ENCODE peak calls at places on chromosomes 12 and 14, in four cellular contexts. W is HAP-1, Y is HEK293T, C is transverse colon. K is an unnamed sample.

GRCh38 chr14:94555991-94556390 is 5.3 kb upstream of the SERPINA4 start:
- DNase-seq in W (no peak), Y (no peak), C (no peak), K (no peak)

GRCh38 chr12:53052419-53053222 is 2.8 kb downstream of the TNS2 start:
- DNase-seq in C (peak), Y (no peak), W (no peak), K (peak)

GRCh38 chr14:76138119-76138757 is 13.5 kb upstream of the GPATCH2L start:
- DNase-seq in C (no peak), W (no peak), Y (no peak), K (no peak)

GRCh38 chr14:33229269-33229924 is 290.7 kb downstream of the NPAS3 start:
- DNase-seq in C (no peak), W (no peak), Y (no peak), K (peak)

GRCh38 chr12:115623764-115624334 is 653.6 kb downstream of the MED13L start:
- DNase-seq in W (no peak), Y (no peak), C (no peak), K (no peak)

GRCh38 chr12:2324375-2324774 is 271.6 kb downstream of the CACNA1C start:
- DNase-seq in W (no peak), C (peak), Y (no peak), K (peak)

GRCh38 chr14:99518441-99519346 is 37.5 kb downstream of the CCNK start:
- DNase-seq in C (peak), Y (peak), W (peak), K (peak)

GRCh38 chr14:69501362-69501964 is 16.9 kb downstream of the PLEKHD1 start:
- DNase-seq in Y (no peak), C (no peak), W (no peak), K (peak)

GRCh38 chr14:25050494-25051170 is 685 bp upstream of the STXBP6 start:
- DNase-seq in W (no peak), C (no peak), Y (no peak), K (peak)

GRCh38 chr12:68497702-68498101 is 113.0 kb upstream of the RAP1B start:
- DNase-seq in W (peak), C (no peak), Y (no peak), K (no peak)

GRCh38 chr12:96719671-96720362 is 187.2 kb upstream of the NEDD1 start:
- DNase-seq in W (no peak), Y (no peak), C (peak), K (peak)

GRCh38 chr12:115155665-115156645 is 472.0 kb upstream of the TBX3 start:
- DNase-seq in W (no peak), Y (no peak), C (no peak), K (no peak)

GRCh38 chr12:56633465-56634241 is 3.5 kb upstream of the BAZ2A start:
- DNase-seq in C (no peak), W (no peak), Y (no peak), K (no peak)

GRCh38 chr12:46370792-46371717 is 1.5 kb downstream of the SLC38A2 start:
- DNase-seq in C (peak), W (peak), Y (peak), K (peak)

GRCh38 chr14:62181591-62181990 is 419.4 kb downstream of the SNAPC1 start:
- DNase-seq in W (no peak), C (no peak), Y (no peak), K (no peak)

GRCh38 chr12:126858586-126858985 is 1408.4 kb upstream of the TMEM132C start:
- DNase-seq in Y (no peak), C (no peak), W (no peak), K (no peak)

GRCh38 chr14:54465654-54466053 is 23.1 kb downstream of the GMFB start:
- DNase-seq in Y (no peak), C (no peak), W (no peak), K (no peak)

GRCh38 chr14:50083467-50084337 is 32.7 kb downstream of the VCPKMT start:
- DNase-seq in Y (no peak), W (no peak), C (no peak), K (no peak)

GRCh38 chr14:80465541-80466220 is 254.4 kb upstream of the DIO2 start:
- DNase-seq in Y (no peak), W (no peak), C (no peak), K (no peak)

GRCh38 chr12:53623526-53623925 is 2.7 kb downstream of the ATF7 start:
- DNase-seq in C (no peak), W (peak), Y (no peak), K (peak)

GRCh38 chr12:93638095-93638494 is 39.1 kb upstream of the CRADD start:
- DNase-seq in C (no peak), W (peak), Y (no peak), K (no peak)

GRCh38 chr12:98828802-98829600 is 183.9 kb downstream of the APAF1 start:
- DNase-seq in W (no peak), Y (no peak), C (no peak), K (no peak)